ENCODE peak calls at places on chromosome 3, in ten cellular contexts. A, G, V, D, O, M, Y, H, Z and Q are unnamed samples.

GRCh38 chr3:194757629-194758028 is 71.9 kb downstream of the FAM43A start:
- DNase-seq in Z (no peak), M (no peak), H (no peak), A (no peak), V (no peak), G (no peak), D (no peak), Y (no peak), O (no peak), Q (no peak)

GRCh38 chr3:69541823-69542264 is 156.0 kb upstream of the FRMD4B start:
- DNase-seq in M (no peak), V (no peak), D (no peak), Z (no peak), Y (no peak), H (no peak), A (peak), G (no peak), O (peak), Q (peak)

GRCh38 chr3:68057637-68058320 is 403.4 kb upstream of the SUCLG2 start:
- DNase-seq in Y (no peak), H (no peak), V (no peak), D (no peak), G (no peak), Z (no peak), O (no peak), M (no peak), A (no peak), Q (no peak)

GRCh38 chr3:179956416-179956830 is 80.3 kb downstream of the PEX5L start:
- DNase-seq in V (no peak), G (no peak), Z (no peak), H (peak), Y (no peak), D (no peak), M (no peak), O (no peak), A (no peak), Q (peak)

GRCh38 chr3:168047190-168047795 is 48.4 kb downstream of the GOLIM4 start:
- DNase-seq in A (no peak), O (no peak), H (peak), V (no peak), Y (no peak), D (no peak), G (peak), Z (no peak), M (no peak), Q (peak)

GRCh38 chr3:27293954-27294353 is 75.2 kb downstream of the NEK10 start:
- DNase-seq in D (no peak), Y (no peak), M (no peak), V (no peak), G (no peak), A (no peak), O (no peak), Z (no peak), H (no peak), Q (no peak)

GRCh38 chr3:61730058-61730457 is 168.7 kb downstream of the PTPRG start:
- DNase-seq in V (no peak), G (no peak), H (no peak), M (no peak), Z (no peak), A (no peak), D (no peak), O (peak), Y (no peak), Q (no peak)

GRCh38 chr3:61650276-61650675 is 88.9 kb downstream of the PTPRG start:
- DNase-seq in D (no peak), H (no peak), O (no peak), Y (peak), G (no peak), M (no peak), Z (no peak), V (peak), A (no peak), Q (no peak)

GRCh38 chr3:152352559-152352958 is 83.8 kb downstream of the MBNL1 start:
- DNase-seq in H (no peak), M (no peak), Z (no peak), Y (no peak), V (no peak), O (no peak), D (no peak), G (no peak), A (no peak), Q (no peak)

GRCh38 chr3:11661052-11661656 is 17.4 kb upstream of the VGLL4 start:
- DNase-seq in M (no peak), H (no peak), Y (no peak), V (no peak), D (peak), O (no peak), Z (no peak), G (peak), A (no peak), Q (no peak)

GRCh38 chr3:185813205-185813604 is 11.6 kb downstream of the IGF2BP2 start:
- DNase-seq in G (no peak), A (no peak), V (no peak), M (no peak), O (no peak), Y (no peak), Z (no peak), H (no peak), D (no peak), Q (no peak)

GRCh38 chr3:57958642-57959406 is 49.4 kb upstream of the FLNB start:
- DNase-seq in Z (no peak), G (no peak), V (no peak), M (no peak), Y (peak), D (peak), O (no peak), H (no peak), A (no peak), Q (peak)
- TF ChIP-seq CTCF in Z (no peak), G (no peak), V (no peak), M (no peak), Y (no peak), D (no peak), O (no peak), H (no peak), A (no peak), Q (no peak)

GRCh38 chr3:145767909-145768308 is 393.1 kb downstream of the PLOD2 start:
- DNase-seq in H (peak), A (no peak), Z (no peak), D (no peak), O (no peak), G (no peak), M (no peak), V (no peak), Y (no peak), Q (no peak)
- TF ChIP-seq CTCF in H (peak), A (peak), Z (no peak), D (peak), O (peak), G (peak), M (no peak), V (no peak), Y (no peak), Q (no peak)

DNA sequence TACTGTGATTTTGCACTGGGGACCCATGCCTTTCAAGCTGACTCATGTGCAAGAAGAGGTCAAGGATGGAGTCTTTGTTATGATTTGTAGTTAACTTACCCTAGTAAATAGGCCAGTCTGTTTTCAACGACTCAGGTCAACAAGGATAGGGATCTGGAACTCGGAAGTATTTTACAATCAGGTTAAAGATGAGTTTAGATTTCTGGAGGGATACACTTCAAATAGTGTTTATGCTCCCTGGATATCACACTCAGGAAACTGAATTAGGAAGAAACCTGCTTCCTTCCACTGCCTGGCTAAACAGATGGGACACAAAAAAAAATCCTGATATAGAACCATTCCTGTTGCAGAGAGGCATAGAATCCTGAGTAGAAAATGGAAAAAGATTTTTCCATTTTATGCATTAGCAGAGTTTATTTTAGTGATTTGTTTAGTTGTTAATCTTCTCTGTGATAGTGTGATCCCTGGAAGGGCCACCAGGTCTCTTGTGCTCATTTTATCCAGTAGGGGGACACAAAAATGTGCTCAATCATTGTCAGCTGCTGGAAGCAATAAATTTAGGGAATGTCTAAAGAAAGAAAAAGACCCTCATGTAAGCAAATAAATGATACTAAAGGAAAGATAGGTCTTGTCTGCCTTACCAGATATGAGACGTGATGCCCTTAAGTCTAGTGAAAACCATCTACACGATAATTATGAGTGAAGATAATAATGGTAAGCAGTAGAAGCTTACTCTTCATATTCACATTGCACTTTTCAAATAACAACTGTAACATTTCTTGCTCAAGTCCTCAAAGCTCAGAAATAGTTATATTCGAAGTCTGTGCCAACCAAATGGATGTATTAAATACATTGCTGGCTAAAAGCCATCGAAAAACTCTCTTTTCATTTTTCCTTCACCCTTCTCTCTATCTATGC is 452.1 kb upstream of the KCNMB2 start:
- DNase-seq in D (no peak), H (no peak), A (no peak), Z (no peak), V (no peak), M (no peak), O (no peak), G (peak), Y (no peak), Q (no peak)
- TF ChIP-seq CTCF in D (peak), H (peak), A (peak), Z (no peak), V (peak), M (peak), O (peak), G (peak), Y (peak), Q (no peak)

DNA sequence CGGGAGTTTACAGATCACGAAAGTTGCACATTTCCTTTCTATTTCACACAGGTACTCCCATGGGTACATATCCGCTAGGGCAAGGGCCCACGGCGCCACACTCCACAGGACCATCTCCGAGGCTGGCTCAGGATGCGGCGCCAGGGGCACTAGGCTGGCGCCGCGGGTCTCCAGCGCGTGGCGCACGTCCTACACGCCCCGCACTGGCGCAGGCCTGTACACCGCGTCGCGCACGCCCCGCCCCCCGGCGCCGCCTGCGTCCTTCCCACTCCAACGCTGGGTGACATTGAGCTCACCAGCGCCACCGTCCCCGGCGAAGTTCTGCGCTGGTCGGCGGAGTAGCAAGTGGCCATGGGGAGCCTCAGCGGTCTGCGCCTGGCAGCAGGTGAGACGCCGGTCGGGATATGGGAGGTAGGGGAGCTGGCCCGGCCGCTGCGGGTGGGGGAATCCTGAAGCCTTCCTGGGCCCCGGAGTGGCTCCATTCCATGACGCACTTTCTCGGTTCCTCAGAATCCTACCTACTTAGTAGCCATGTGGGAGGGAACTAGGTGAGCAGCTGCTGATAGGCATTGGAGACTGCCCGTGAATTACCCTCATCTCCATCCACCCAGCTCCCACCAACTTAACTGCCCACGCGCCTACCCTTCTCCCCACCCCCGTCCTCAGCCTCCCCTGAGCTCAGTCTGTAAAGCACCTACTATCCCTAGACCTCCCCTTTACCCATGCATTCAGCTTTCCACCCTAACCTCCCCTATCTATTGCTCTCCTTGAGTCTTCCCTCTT is at the start of gene FAM162A:
- DNase-seq in O (peak), V (peak), H (peak), M (peak), G (peak), Z (peak), D (peak), Y (peak), A (peak), Q (peak)
- TF ChIP-seq CTCF in O (peak), V (peak), H (peak), M (peak), G (peak), Z (peak), D (peak), Y (no peak), A (peak), Q (peak)

DNA sequence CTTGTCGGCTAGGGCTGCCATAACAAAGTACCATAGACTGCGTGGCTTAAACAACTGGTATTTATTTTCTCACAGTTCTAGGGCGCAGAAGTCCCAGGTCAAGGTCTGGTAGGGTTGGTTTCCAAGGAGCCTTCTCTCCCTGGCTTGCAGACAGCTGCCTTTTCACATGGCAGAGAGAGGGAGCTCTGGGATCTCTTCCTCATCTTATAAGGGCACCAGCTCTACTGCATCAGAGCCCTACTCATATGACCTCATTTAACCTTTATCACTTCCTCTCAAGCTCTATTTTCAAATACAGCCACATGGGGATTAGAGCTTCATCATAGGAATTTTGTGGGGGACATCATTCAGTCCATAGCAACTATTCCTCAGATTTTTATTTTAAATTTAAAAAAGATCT is 17.6 kb upstream of the PAQR9 start:
- DNase-seq in A (no peak), V (no peak), Y (no peak), D (no peak), H (no peak), Z (no peak), O (no peak), M (no peak), G (no peak), Q (no peak)
- TF ChIP-seq CTCF in A (no peak), V (no peak), Y (no peak), D (no peak), H (no peak), Z (no peak), O (no peak), M (no peak), G (no peak), Q (no peak)

GRCh38 chr3:13365390-13366379 is 54.4 kb downstream of the NUP210 start:
- DNase-seq in Y (no peak), V (no peak), D (no peak), O (no peak), G (no peak), M (no peak), A (no peak), H (no peak), Z (no peak), Q (no peak)

GRCh38 chr3:13367728-13368127 is 52.4 kb downstream of the NUP210 start:
- DNase-seq in H (no peak), M (no peak), D (no peak), G (no peak), Y (no peak), Z (no peak), O (no peak), V (no peak), A (no peak), Q (no peak)

GRCh38 chr3:13368834-13369233 is 51.3 kb downstream of the NUP210 start:
- DNase-seq in H (no peak), D (no peak), O (no peak), Y (no peak), V (no peak), A (no peak), M (no peak), Z (no peak), G (no peak), Q (no peak)

GRCh38 chr3:13362551-13362950 is 57.6 kb downstream of the NUP210 start:
- DNase-seq in V (no peak), A (no peak), Y (no peak), Z (no peak), G (no peak), M (no peak), O (no peak), D (no peak), H (no peak), Q (no peak)

GRCh38 chr3:13364602-13365271 is 55.4 kb downstream of the NUP210 start:
- DNase-seq in D (no peak), V (no peak), A (no peak), H (no peak), Z (no peak), Y (no peak), G (no peak), M (no peak), O (no peak), Q (no peak)
- TF ChIP-seq CTCF in D (no peak), V (no peak), A (no peak), H (no peak), Z (no peak), Y (no peak), G (no peak), M (no peak), O (no peak), Q (no peak)

DNA sequence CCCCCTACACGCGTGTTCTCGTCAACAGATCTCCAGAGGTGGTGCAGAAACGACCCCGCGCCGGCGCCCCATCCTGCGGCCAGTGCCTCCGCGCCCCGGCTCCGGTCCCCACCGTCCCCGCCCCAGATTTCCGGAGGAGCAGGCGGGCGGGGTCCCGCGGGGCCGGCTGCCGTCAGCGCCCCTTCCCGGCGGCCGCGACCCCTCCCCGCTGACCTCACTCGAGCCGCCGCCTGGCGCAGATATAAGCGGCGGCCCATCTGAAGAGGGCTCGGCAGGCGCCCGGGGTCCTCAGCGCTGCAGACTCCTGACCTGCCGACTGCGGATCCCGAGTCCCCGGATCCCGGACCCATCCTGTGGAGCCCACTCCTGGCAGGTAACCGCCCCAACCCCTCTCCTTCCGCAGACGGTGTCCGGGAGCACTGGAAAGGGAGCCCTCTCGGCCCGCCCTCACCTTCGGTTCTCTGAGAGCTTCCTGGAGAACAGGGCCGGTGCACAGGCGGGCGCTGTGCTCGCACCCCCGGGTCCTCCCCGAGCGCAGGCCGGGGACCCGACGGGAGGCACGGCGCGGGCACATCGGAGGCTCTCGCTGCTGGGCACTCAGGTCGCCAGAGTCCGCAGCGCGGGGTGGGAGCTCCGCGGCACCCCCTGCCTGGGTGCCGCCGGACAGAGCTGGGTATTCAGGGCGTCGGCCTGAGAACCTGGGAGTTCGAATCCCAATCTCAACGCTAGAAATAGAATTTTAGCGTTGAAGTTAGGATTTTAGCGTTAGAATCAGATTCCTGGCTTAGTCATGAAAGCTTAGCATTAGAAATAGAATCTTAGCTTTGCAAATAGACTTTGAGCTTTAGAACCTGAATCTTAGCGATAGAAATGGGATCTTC is at the start of gene TRH:
- DNase-seq in A (peak), O (peak), Z (no peak), G (no peak), D (no peak), V (no peak), Y (no peak), H (no peak), M (no peak), Q (peak)
- TF ChIP-seq CTCF in A (no peak), O (no peak), Z (no peak), G (no peak), D (no peak), V (no peak), Y (no peak), H (no peak), M (no peak), Q (no peak)

GRCh38 chr3:123750209-123750608 is 133.9 kb downstream of the MYLK start:
- DNase-seq in G (no peak), M (no peak), H (no peak), V (no peak), Z (no peak), A (no peak), D (no peak), O (no peak), Y (no peak), Q (no peak)
- TF ChIP-seq CTCF in G (no peak), M (no peak), H (no peak), V (no peak), Z (no peak), A (no peak), D (no peak), O (no peak), Y (no peak), Q (no peak)